ENCODE peak calls at places on chromosomes 11 and 22, in five cellular contexts. A, P, M, G and K are unnamed samples.

GRCh38 chr11:12245549-12245986 is 131.8 kb upstream of the PARVA start:
- DNase-seq in G (no peak), M (no peak), A (no peak), P (no peak), K (no peak)

GRCh38 chr11:35529971-35530495 is 4.6 kb upstream of the PAMR1 start:
- DNase-seq in A (no peak), P (no peak), G (no peak), M (no peak), K (no peak)

GRCh38 chr22:40178417-40179409 is 988 bp downstream of the TNRC6B start:
- DNase-seq in A (no peak), G (no peak), M (peak; percentile 41), P (peak; percentile 33), K (no peak)

GRCh38 chr11:29321293-29322132 is 695.3 kb downstream of the KCNA4 start:
- DNase-seq in G (no peak), A (no peak), P (no peak), M (no peak), K (no peak)

GRCh38 chr22:39216143-39216490 is 28.7 kb downstream of the PDGFB start:
- DNase-seq in P (no peak), A (no peak), G (no peak), M (no peak), K (no peak)

GRCh38 chr11:19978668-19979518 is 181.4 kb downstream of the DBX1 start:
- DNase-seq in P (no peak), A (no peak), M (peak; percentile 9), G (no peak), K (no peak)

GRCh38 chr22:24120029-24120428 is 61.3 kb upstream of the SUSD2 start:
- DNase-seq in P (no peak), G (no peak), A (no peak), M (no peak), K (no peak)

GRCh38 chr11:118126082-118126838 is 26.4 kb downstream of the SCN4B start:
- DNase-seq in P (no peak), M (no peak), G (no peak), A (no peak), K (no peak)

GRCh38 chr22:42635531-42635930 is 4.9 kb downstream of the ATP5MGL start:
- DNase-seq in M (no peak), A (peak; percentile 70), P (no peak), G (no peak), K (peak; percentile 90)

GRCh38 chr11:68386331-68386978 is 74.1 kb downstream of the LRP5 start:
- DNase-seq in M (no peak), G (no peak), P (no peak), A (no peak), K (no peak)